ENCODE peak calls at places on chromosomes 16 and 17, in six cellular contexts. S is nephron progenitor cell; N is lower leg skin; W is Caco-2; F is CD8-positive, alpha-beta memory T cell; X is NCI-H2081 treated with DMSO at 0.1 percent for 48 hours. U is an unnamed sample.

GRCh38 chr16:17241264-17241835 is 229.4 kb downstream of the XYLT1 start:
- DNase-seq in S (no peak), N (peak; percentile 90), W (no peak), F (no peak), X (no peak), U (no peak)

GRCh38 chr16:55189179-55189578 is 134.8 kb upstream of the IRX6 start:
- DNase-seq in S (no peak), N (no peak), W (no peak), F (no peak), X (no peak), U (no peak)

GRCh38 chr17:64974750-64975317 is 55.6 kb upstream of the LRRC37A3 start:
- DNase-seq in S (no peak), N (peak; percentile 10), W (no peak), F (no peak), X (no peak), U (no peak)

GRCh38 chr17:66523378-66524174 is 221.2 kb downstream of the PRKCA start:
- DNase-seq in S (no peak), N (no peak), W (no peak), F (no peak), X (no peak), U (no peak)

GRCh38 chr16:50747206-50747956 is 5.5 kb downstream of the CYLD start:
- DNase-seq in S (no peak), N (no peak), W (peak; percentile 14), F (peak; percentile 59), X (no peak), U (peak; percentile 16)

GRCh38 chr17:913207-913606 is 66.4 kb downstream of the NXN start:
- DNase-seq in S (no peak), N (no peak), W (no peak), F (no peak), X (no peak), U (no peak)

GRCh38 chr17:77451271-77451893 is 310.6 kb downstream of the SEC14L1 start:
- DNase-seq in S (peak; percentile 90), N (no peak), W (peak; percentile 91), F (peak; percentile 68), X (no peak), U (peak; percentile 65)

GRCh38 chr16:47774661-47775060 is 313.5 kb downstream of the PHKB start:
- DNase-seq in S (no peak), N (no peak), W (peak; percentile 34), F (no peak), X (no peak), U (no peak)

GRCh38 chr17:66300956-66301355 is 1.5 kb upstream of the PRKCA start:
- DNase-seq in S (no peak), N (no peak), W (no peak), F (no peak), X (no peak), U (no peak)

GRCh38 chr17:80105762-80106161 is 4.4 kb downstream of the GAA start:
- DNase-seq in S (no peak), N (peak; percentile 91), W (no peak), F (no peak), X (no peak), U (no peak)

GRCh38 chr17:30554839-30555751 is 77.9 kb downstream of the GOSR1 start:
- DNase-seq in S (no peak), N (peak; percentile 72), W (peak; percentile 69), F (no peak), X (no peak), U (no peak)

GRCh38 chr16:9302102-9302501 is 210.7 kb downstream of the HAPSTR1 start:
- DNase-seq in S (no peak), N (peak; percentile 56), W (no peak), F (no peak), X (no peak), U (no peak)

GRCh38 chr17:46191332-46192210 is 1.7 kb downstream of the KANSL1 start:
- DNase-seq in S (peak; percentile 38), N (no peak), W (peak; percentile 45), F (no peak), X (no peak), U (no peak)

GRCh38 chr16:87165151-87165550 is 152.0 kb downstream of the C16orf95 start:
- DNase-seq in S (no peak), N (no peak), W (no peak), F (no peak), X (no peak), U (no peak)

GRCh38 chr17:7443499-7444485 is 1.1 kb upstream of the CHRNB1 start:
- DNase-seq in S (no peak), N (peak; percentile 82), W (no peak), F (no peak), X (no peak), U (no peak)

GRCh38 chr16:66423177-66423576 is 3.9 kb upstream of the BEAN1 start:
- DNase-seq in S (no peak), N (no peak), W (no peak), F (no peak), X (no peak), U (no peak)

GRCh38 chr16:54633943-54634362 is 296.7 kb upstream of the IRX5 start:
- DNase-seq in S (peak; percentile 24), N (no peak), W (no peak), F (no peak), X (no peak), U (no peak)

GRCh38 chr16:50910698-50911025 is 168.8 kb downstream of the CYLD start:
- DNase-seq in S (no peak), N (no peak), W (no peak), F (no peak), X (no peak), U (no peak)

GRCh38 chr16:72837846-72838661 is 209.9 kb downstream of the ZFHX3 start:
- DNase-seq in S (no peak), N (peak; percentile 56), W (no peak), F (no peak), X (no peak), U (no peak)

GRCh38 chr16:1998852-1999801 is 9.4 kb downstream of the SYNGR3 start:
- DNase-seq in S (no peak), N (no peak), W (no peak), F (no peak), X (no peak), U (no peak)

GRCh38 chr16:11667221-11667823 is 933 bp upstream of the SNN start:
- DNase-seq in S (no peak), N (no peak), W (no peak), F (no peak), X (no peak), U (no peak)

GRCh38 chr16:50595854-50596253 is 47.7 kb downstream of the NKD1 start:
- DNase-seq in S (no peak), N (no peak), W (no peak), F (no peak), X (no peak), U (no peak)

GRCh38 chr17:34391241-34391640 is 28.2 kb upstream of the CCL1 start:
- DNase-seq in S (no peak), N (peak; percentile 13), W (no peak), F (no peak), X (no peak), U (no peak)

GRCh38 chr16:81779540-81780320 is 639 bp downstream of the PLCG2 start:
- DNase-seq in S (peak; percentile 55), N (peak; percentile 88), W (peak; percentile 40), F (peak; percentile 13), X (no peak), U (no peak)

GRCh38 chr17:40168262-40168832 is 8.9 kb upstream of the RAPGEFL1 start:
- DNase-seq in S (no peak), N (no peak), W (peak; percentile 68), F (peak; percentile 54), X (peak; percentile 11), U (peak; percentile 16)

GRCh38 chr17:77733576-77734296 is 224.8 kb upstream of the TNRC6C start:
- DNase-seq in S (no peak), N (peak; percentile 23), W (no peak), F (no peak), X (no peak), U (no peak)

GRCh38 chr17:17414316-17414937 is 62.4 kb upstream of the MED9 start:
- DNase-seq in S (no peak), N (no peak), W (no peak), F (no peak), X (no peak), U (no peak)

GRCh38 chr17:44004761-44005526 is 522 bp downstream of the NAGS start:
- DNase-seq in S (peak; percentile 42), N (peak; percentile 87), W (peak; percentile 40), F (peak; percentile 21), X (no peak), U (no peak)

GRCh38 chr16:966035-966434 is 4.7 kb downstream of the LMF1 start:
- DNase-seq in S (no peak), N (no peak), W (no peak), F (no peak), X (no peak), U (no peak)

GRCh38 chr17:20852541-20853370 is 190.1 kb downstream of the USP22 start:
- DNase-seq in S (peak; percentile 61), N (peak; percentile 84), W (peak; percentile 70), F (no peak), X (no peak), U (no peak)

GRCh38 chr17:50239913-50240312 is 34.4 kb upstream of the TMEM92 start:
- DNase-seq in S (no peak), N (no peak), W (no peak), F (no peak), X (no peak), U (no peak)

GRCh38 chr17:41959336-41960095 is 7.1 kb upstream of the CNP start:
- DNase-seq in S (peak; percentile 40), N (no peak), W (peak; percentile 69), F (no peak), X (no peak), U (no peak)

GRCh38 chr17:41404024-41404651 is 6.7 kb upstream of the KRT31 start:
- DNase-seq in S (no peak), N (no peak), W (no peak), F (peak; percentile 5), X (no peak), U (peak; percentile 20)

GRCh38 chr16:70453117-70453890 is 1.1 kb upstream of the FCSK start:
- DNase-seq in S (no peak), N (no peak), W (no peak), F (no peak), X (no peak), U (no peak)

GRCh38 chr16:85174871-85175723 is 62.8 kb upstream of the CIBAR2 start:
- DNase-seq in S (no peak), N (no peak), W (no peak), F (no peak), X (no peak), U (no peak)

GRCh38 chr16:23382279-23382678 is 70.7 kb downstream of the COG7 start:
- DNase-seq in S (no peak), N (no peak), W (no peak), F (no peak), X (no peak), U (no peak)